ENCODE peak calls at places on chromosome 9, in nine cellular contexts. F, U, V, B, Z, M, T, S and N are unnamed samples.

GRCh38 chr9:90546200-90546599 is 96.4 kb downstream of the DIRAS2 start:
- DNase-seq in F (peak), U (peak), V (no peak), B (no peak), Z (peak), M (no peak), T (peak), S (peak), N (no peak)

GRCh38 chr9:2723666-2724065 is 6.4 kb downstream of the KCNV2 start:
- DNase-seq in F (no peak), U (no peak), V (no peak), B (no peak), Z (no peak), M (no peak), T (no peak), S (no peak), N (no peak)

GRCh38 chr9:37026085-37026935 is 7.8 kb downstream of the PAX5 start:
- DNase-seq in F (no peak), U (no peak), V (no peak), B (no peak), Z (peak), M (no peak), T (no peak), S (no peak), N (no peak)

GRCh38 chr9:5629312-5630037 is 568 bp downstream of the RIC1 start:
- DNase-seq in F (peak), U (peak), V (peak), B (no peak), Z (peak), M (peak), T (peak), S (no peak), N (no peak)

GRCh38 chr9:90909747-90910283 is 108.2 kb downstream of the SYK start:
- DNase-seq in F (no peak), U (no peak), V (no peak), B (no peak), Z (no peak), M (no peak), T (no peak), S (no peak), N (no peak)

GRCh38 chr9:111939322-111939721 is 42.7 kb downstream of the UGCG start:
- DNase-seq in F (no peak), U (no peak), V (no peak), B (no peak), Z (no peak), M (no peak), T (no peak), S (no peak), N (no peak)

GRCh38 chr9:69314547-69314946 is 10.5 kb upstream of the ENTREP1 start:
- DNase-seq in F (no peak), U (no peak), V (no peak), B (no peak), Z (no peak), M (no peak), T (peak), S (peak), N (no peak)

GRCh38 chr9:83062653-83063527 is at the start of gene RASEF:
- DNase-seq in F (no peak), U (peak), V (peak), B (no peak), Z (peak), M (no peak), T (no peak), S (no peak), N (peak)

GRCh38 chr9:83220737-83221136 is 157.8 kb upstream of the RASEF start:
- DNase-seq in F (peak), U (peak), V (no peak), B (no peak), Z (no peak), M (no peak), T (peak), S (peak), N (no peak)

GRCh38 chr9:35940474-35941467 is 17.2 kb downstream of the OR2S2 start:
- DNase-seq in F (no peak), U (no peak), V (no peak), B (no peak), Z (no peak), M (no peak), T (no peak), S (no peak), N (no peak)

GRCh38 chr9:84357235-84357634 is 16.7 kb upstream of the SLC28A3 start:
- DNase-seq in F (no peak), U (no peak), V (no peak), B (no peak), Z (no peak), M (no peak), T (peak), S (peak), N (no peak)

GRCh38 chr9:113950195-113951031 is 74.3 kb downstream of the ZNF618 start:
- DNase-seq in F (no peak), U (no peak), V (no peak), B (no peak), Z (no peak), M (no peak), T (no peak), S (no peak), N (no peak)

GRCh38 chr9:93629920-93630319 is 53.5 kb downstream of the PHF2 start:
- DNase-seq in F (no peak), U (no peak), V (no peak), B (no peak), Z (no peak), M (no peak), T (no peak), S (no peak), N (no peak)

GRCh38 chr9:107749787-107750444 is 260.3 kb upstream of the KLF4 start:
- DNase-seq in F (peak), U (no peak), V (peak), B (peak), Z (peak), M (peak), T (peak), S (peak), N (peak)

GRCh38 chr9:71910602-71911060 is 362 bp downstream of the ABHD17B start:
- DNase-seq in F (no peak), U (peak), V (no peak), B (no peak), Z (no peak), M (peak), T (no peak), S (peak), N (no peak)

GRCh38 chr9:91857291-91857781 is 92.7 kb downstream of the ROR2 start:
- DNase-seq in F (no peak), U (peak), V (no peak), B (no peak), Z (peak), M (no peak), T (peak), S (peak), N (no peak)

GRCh38 chr9:111039203-111039907 is 1.1 kb upstream of the LPAR1 start:
- DNase-seq in F (no peak), U (no peak), V (no peak), B (no peak), Z (peak), M (no peak), T (no peak), S (no peak), N (no peak)

GRCh38 chr9:121842612-121842978 is 191.2 kb downstream of the DAB2IP start:
- DNase-seq in F (peak), U (no peak), V (no peak), B (no peak), Z (no peak), M (no peak), T (peak), S (peak), N (no peak)

GRCh38 chr9:109889456-109889855 is 109.5 kb downstream of the PALM2AKAP2 start:
- DNase-seq in F (no peak), U (no peak), V (no peak), B (no peak), Z (no peak), M (no peak), T (no peak), S (no peak), N (no peak)

GRCh38 chr9:128187361-128187760 is 4.0 kb downstream of the CIZ1 start:
- DNase-seq in F (no peak), U (no peak), V (no peak), B (no peak), Z (no peak), M (no peak), T (no peak), S (no peak), N (no peak)

GRCh38 chr9:128190516-128191405 is 611 bp downstream of the CIZ1 start:
- DNase-seq in F (no peak), U (peak), V (no peak), B (peak), Z (peak), M (peak), T (no peak), S (no peak), N (no peak)

GRCh38 chr9:128191406-128192046 is at the start of gene CIZ1:
- DNase-seq in F (peak), U (peak), V (peak), B (peak), Z (peak), M (peak), T (peak), S (peak), N (no peak)

GRCh38 chr9:128188209-128188608 is 3.2 kb downstream of the CIZ1 start:
- DNase-seq in F (no peak), U (no peak), V (no peak), B (peak), Z (no peak), M (no peak), T (no peak), S (no peak), N (no peak)

GRCh38 chr9:128190013-128190412 is 1.4 kb downstream of the CIZ1 start:
- DNase-seq in F (no peak), U (no peak), V (no peak), B (no peak), Z (no peak), M (no peak), T (no peak), S (no peak), N (no peak)
- H3K4me3 ChIP-seq in F (peak), U (peak), V (no peak), B (peak), Z (peak), M (peak), T (no peak), S (peak), N (no peak)

DNA sequence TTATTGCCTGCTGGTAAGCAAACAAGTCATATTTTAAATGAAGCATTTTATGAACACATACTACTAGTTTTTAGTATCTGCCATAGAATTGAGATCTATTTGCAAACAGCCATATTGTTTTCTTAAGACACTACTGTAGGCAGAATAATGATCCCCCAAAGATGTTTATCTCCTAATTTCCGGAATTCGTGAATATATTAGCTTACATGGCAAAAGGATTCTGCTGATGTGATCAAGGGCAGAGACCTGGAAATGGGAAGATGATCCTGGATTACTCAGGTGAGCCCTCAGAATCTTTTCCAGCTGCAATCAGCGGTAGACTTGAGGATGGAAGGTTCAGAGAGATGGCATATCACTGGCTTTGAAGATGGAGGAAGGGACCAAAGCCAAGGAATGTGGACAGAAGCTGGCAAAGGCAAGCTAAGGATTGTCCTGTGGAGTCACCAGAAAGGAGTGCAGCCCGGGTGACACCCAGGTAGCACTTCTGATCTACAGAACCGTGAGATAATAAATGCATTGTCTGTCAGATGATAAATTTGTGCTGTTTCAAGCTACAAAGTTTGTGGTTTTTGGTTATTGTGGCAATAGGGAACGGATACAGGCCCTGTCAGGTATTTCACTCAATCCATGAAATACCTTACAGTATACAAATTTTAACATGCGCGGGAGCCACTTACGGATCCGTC is 1.0 kb upstream of the ERCC6L2 start:
- DNase-seq in F (no peak), U (no peak), V (no peak), B (peak), Z (peak), M (no peak), T (peak), S (no peak), N (no peak)
- H3K4me3 ChIP-seq in F (no peak), U (no peak), V (peak), B (no peak), Z (no peak), M (no peak), T (no peak), S (no peak), N (peak)

DNA sequence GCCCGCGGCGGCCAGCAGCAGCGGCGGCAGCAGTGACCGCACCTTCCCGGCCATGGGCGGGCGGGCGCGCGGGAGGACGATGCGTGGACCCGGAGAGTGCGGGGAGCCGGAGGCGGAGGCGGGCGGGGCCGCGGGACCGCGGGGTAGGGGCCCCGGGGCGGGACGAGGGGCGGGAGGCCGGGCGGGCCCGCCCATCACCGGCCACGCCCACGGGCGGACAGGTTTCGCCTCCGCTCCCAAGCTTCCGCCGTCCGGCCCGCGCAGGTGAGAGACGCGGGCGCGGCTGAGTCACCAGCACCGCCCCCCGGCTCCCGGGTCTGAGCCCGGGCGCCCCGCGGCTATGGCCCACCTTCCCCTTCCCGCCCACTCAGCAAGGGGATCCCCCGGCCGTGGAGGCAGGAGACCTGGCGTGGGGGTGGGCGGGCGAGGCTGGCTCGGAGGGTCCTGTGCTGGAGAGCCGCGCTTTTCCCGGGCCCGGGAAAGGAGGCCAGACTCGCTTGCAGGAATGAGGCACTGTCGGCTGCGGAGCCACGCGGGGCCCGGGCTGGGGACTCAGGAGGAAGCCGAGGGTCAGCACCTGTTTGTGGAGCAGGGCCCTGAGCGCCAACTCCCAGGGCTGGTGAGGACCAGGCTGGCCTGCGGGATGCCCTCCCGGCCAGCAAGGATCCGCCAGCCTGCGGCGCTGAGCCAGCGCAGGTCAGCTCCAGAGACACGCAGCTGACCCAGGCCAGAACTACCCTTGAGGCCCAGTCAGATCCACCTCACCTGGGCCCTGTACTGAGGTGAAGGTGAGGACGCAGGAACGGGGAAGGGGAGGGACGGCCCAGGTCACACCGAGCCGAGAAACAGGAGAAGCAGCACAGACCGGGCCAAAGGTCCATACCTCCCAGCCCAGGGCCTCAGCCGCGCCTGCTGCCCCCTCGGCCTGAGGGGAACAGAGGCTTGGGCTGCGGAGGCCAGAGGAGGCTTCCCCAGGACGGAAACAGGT is at the start of gene ENTPD2:
- DNase-seq in F (no peak), U (no peak), V (no peak), B (peak), Z (peak), M (no peak), T (no peak), S (no peak), N (no peak)
- H3K4me3 ChIP-seq in F (no peak), U (peak), V (peak), B (peak), Z (peak), M (no peak), T (no peak), S (no peak), N (peak)

GRCh38 chr9:98794802-98795201 is 1.6 kb downstream of the ANKS6 start:
- DNase-seq in F (no peak), U (no peak), V (no peak), B (no peak), Z (no peak), M (no peak), T (no peak), S (no peak), N (no peak)
- H3K4me3 ChIP-seq in F (no peak), U (no peak), V (no peak), B (peak), Z (peak), M (no peak), T (peak), S (no peak), N (no peak)

DNA sequence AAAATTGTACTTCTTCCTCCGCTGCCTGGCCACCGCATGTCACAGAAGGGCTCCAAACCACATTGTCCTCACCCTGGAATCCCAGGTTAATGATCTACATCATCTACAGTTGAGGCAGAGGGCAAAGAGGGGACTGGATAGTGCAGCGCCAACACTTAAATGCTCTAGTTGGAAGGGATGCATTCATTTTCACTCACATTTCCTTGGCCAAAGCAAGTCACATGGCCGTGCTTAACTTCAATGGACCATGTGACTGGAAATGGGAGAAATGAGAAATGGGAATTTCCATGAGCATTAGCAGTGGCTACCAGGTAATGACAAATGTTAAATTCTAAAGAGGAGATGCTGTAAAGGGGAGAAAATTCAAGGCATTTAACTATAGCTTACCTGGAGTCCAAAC is 13.3 kb upstream of the GNAQ start:
- DNase-seq in F (no peak), U (no peak), V (no peak), B (no peak), Z (no peak), M (no peak), T (no peak), S (no peak), N (no peak)
- H3K4me3 ChIP-seq in F (no peak), U (no peak), V (no peak), B (no peak), Z (no peak), M (no peak), T (no peak), S (no peak), N (no peak)